ENCODE peak calls at places on chromosomes 5 and 9, in four cellular contexts. E is GM12878, K is Panc1, M is GM23338. O is an unnamed sample.

GRCh38 chr9:15253786-15254185 is 53.2 kb downstream of the TTC39B start:
- ATAC-seq in E (no peak), K (no peak), M (no peak), O (no peak)

GRCh38 chr5:159304961-159305595 is 25.2 kb downstream of the IL12B start:
- ATAC-seq in E (no peak), K (peak; percentile 38), M (no peak), O (no peak)

GRCh38 chr5:96742519-96742918 is 65.2 kb downstream of the ERAP1 start:
- ATAC-seq in E (no peak), K (no peak), M (peak; percentile 34), O (no peak)

GRCh38 chr5:79107020-79107796 is 4.4 kb upstream of the BHMT start:
- ATAC-seq in E (no peak), K (no peak), M (no peak), O (peak; percentile 22)

GRCh38 chr9:76654575-76654974 is 109.7 kb upstream of the PCA3 start:
- ATAC-seq in E (no peak), K (no peak), M (no peak), O (peak; percentile 82)

GRCh38 chr9:83986765-83987401 is 6.3 kb downstream of the RMI1 start:
- ATAC-seq in E (peak; percentile 12), K (no peak), M (peak; percentile 38), O (peak; percentile 88)

GRCh38 chr5:82597437-82597836 is 319.3 kb upstream of the RPS23 start:
- ATAC-seq in E (no peak), K (no peak), M (peak; percentile 93), O (no peak)

GRCh38 chr9:18747590-18747989 is 273.6 kb downstream of the ADAMTSL1 start:
- ATAC-seq in E (no peak), K (no peak), M (no peak), O (peak; percentile 47)

GRCh38 chr9:128022886-128023285 is 42.1 kb upstream of the EEIG1 start:
- ATAC-seq in E (no peak), K (peak; percentile 62), M (no peak), O (no peak)

GRCh38 chr9:72509053-72509452 is 12.4 kb upstream of the TMC1 start:
- ATAC-seq in E (peak; percentile 63), K (no peak), M (no peak), O (peak; percentile 48)

GRCh38 chr5:80184235-80185023 is 71.4 kb downstream of the SERINC5 start:
- ATAC-seq in E (no peak), K (peak; percentile 22), M (peak; percentile 80), O (no peak)

GRCh38 chr5:135705230-135705631 is 126.4 kb upstream of the CXCL14 start:
- ATAC-seq in E (no peak), K (no peak), M (no peak), O (no peak)

GRCh38 chr5:159049844-159050318 is 49.8 kb downstream of the EBF1 start:
- ATAC-seq in E (peak; percentile 1), K (peak; percentile 12), M (no peak), O (peak; percentile 42)

DNA sequence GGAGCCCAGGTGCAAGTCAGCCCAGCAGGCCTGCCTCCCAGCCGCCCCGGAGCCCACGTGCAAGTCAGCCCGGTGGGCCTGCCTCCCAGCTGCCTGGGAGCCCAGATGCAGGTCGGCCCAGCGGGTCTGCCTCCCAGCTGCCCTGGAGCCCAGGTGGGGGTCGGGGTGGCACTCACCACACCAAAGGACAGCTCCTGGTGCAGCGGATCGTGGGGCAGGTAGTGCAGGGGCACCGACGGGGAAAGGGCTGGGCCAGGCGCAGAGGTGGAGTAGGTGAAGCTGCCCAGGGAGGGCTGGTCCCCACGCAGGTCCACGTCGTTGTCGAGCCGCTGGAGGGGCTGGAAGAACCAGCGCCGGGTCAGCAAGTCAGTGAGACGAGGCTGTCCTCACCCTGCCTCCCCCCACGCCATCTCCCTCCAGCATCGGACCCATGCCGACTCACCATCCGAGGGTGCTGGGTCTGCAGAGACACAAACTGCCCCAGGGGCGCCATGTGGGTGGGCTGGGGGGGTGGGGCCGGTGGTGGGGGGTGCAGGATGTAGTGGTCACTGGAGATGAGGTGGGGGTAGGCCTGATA is 6.7 kb downstream of the RNF44 start:
- ATAC-seq in E (no peak), K (no peak), M (no peak), O (no peak)
- TF ChIP-seq POLR2AphosphoS5 in E (no peak), K (no peak), M (no peak), O (no peak)

DNA sequence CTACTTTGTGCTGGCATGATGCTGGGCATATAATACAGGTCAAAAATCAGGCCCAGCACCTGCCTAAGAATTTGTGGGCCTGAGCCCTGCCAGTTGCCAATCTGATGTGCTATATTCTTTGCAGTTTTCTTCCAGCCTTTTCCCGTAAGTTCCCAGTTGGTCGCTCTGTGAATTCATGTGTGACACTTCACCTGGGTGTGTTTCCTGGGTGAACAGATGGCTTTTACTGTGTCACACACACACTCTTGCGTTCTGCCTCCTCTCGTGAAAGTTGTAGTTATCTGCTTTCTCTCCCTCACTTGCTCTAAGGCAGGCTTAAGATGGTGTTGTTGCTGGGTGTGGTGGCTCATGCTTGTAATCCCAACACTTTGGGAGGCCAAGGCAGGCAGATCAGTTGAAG is 153.5 kb upstream of the DMRT1 start:
- ATAC-seq in E (no peak), K (no peak), M (no peak), O (no peak)
- H3K4me1 ChIP-seq in E (no peaks in the 10 kb centered on the region), K (no peaks in the 10 kb centered on the region), M (peaks cover 33% of the 10 kb centered on the region), O (peaks cover 76% of the 10 kb centered on the region)

DNA sequence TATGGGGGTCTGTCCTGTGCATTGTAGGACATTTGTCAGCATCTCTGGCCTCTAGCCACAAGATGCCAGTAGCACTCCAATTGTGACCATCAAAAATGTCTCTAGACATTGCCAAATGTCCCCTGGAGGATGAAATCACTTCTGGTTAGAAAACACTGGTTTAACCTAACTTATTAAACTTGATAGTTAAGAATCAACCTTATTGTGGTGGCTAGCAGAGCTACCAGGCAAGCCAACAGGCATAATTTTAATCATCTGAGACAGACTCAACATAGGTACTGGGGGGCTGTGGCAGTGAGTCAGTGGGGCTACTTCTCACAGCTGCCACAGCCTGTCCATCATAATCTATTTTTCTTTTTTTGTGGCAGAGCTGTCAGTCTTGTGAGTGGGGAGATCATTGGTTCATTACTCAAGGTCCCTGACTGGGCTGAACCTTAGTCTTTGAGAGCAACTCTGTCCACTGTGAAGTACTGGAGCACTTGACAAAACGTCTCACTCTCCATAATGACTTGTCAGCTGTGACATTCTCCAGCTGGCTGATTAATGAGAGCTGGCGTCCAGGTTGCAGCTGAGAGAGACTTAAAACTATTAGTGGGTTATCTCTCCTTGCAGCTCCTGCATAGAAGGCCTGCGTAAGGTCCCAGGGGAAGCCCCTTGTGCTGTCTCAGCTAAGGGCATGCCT is 107.9 kb downstream of the DCP2 start:
- ATAC-seq in E (peak; percentile 61), K (no peak), M (no peak), O (no peak)
- TF ChIP-seq POLR2AphosphoS5 in E (no peak), K (no peak), M (no peak), O (no peak)

GRCh38 chr9:111961575-111961974 is 65.0 kb downstream of the UGCG start:
- ATAC-seq in E (no peak), K (peak; percentile 54), M (no peak), O (no peak)
- H3K4me1 ChIP-seq in E (peaks cover 21% of the 10 kb centered on the region), K (peaks cover 35% of the 10 kb centered on the region), M (no peaks in the 10 kb centered on the region), O (peaks cover 9% of the 10 kb centered on the region)

DNA sequence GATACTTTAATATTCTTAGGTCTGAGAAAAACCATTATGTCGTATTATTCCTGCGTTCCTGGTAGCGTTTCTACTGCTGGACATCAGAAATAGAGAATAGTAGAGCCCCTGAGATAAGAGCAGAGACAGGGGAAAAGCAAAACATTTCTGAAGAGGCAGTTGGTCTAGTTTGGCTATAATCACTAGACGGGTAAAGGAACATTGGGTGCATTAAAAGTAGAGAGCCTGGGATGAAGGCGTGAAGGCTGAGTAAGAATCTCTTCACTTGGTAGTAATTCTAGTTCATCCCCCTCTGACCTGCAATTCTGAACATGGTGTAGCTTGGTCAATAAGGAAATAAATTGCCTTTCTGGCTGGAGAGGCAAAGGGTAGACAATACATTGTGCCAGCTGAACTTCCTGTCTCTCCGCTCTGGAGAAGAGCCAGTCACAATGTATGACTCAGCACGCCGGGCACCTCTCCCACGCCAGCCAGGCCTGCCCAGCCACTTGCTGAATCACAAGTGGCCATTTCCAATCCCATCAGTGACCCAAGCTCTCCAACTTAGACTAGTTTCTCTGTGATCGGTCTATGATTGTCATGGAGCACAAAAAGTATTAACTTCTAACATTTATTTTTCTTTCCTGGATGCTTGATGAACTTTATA is 75.4 kb downstream of the STK32A start:
- ATAC-seq in E (no peak), K (peak; percentile 97), M (peak; percentile 66), O (peak; percentile 82)
- TF ChIP-seq POLR2AphosphoS5 in E (no peak), K (no peak), M (no peak), O (peak; percentile 31)

GRCh38 chr9:70058569-70059161 is 15.0 kb downstream of the MAMDC2 start:
- ATAC-seq in E (no peak), K (no peak), M (no peak), O (peak; percentile 42)

GRCh38 chr9:70054546-70054945 is 10.9 kb downstream of the MAMDC2 start:
- ATAC-seq in E (no peak), K (no peak), M (no peak), O (no peak)

GRCh38 chr9:70053864-70054263 is 10.2 kb downstream of the MAMDC2 start:
- ATAC-seq in E (no peak), K (no peak), M (no peak), O (no peak)

GRCh38 chr9:70055867-70056266 is 12.2 kb downstream of the MAMDC2 start:
- ATAC-seq in E (no peak), K (no peak), M (no peak), O (no peak)

GRCh38 chr9:70056545-70056944 is 12.9 kb downstream of the MAMDC2 start:
- ATAC-seq in E (no peak), K (no peak), M (no peak), O (no peak)
- H3K4me1 ChIP-seq in E (no peaks in the 10 kb centered on the region), K (no peaks in the 10 kb centered on the region), M (peaks cover 17% of the 10 kb centered on the region), O (peaks cover 88% of the 10 kb centered on the region)

GRCh38 chr5:151212361-151212899 is 11.5 kb downstream of the CCDC69 start:
- ATAC-seq in E (peak; percentile 14), K (no peak), M (no peak), O (no peak)

GRCh38 chr5:151216781-151217180 is 7.1 kb downstream of the CCDC69 start:
- ATAC-seq in E (no peak), K (no peak), M (no peak), O (no peak)

GRCh38 chr5:151215546-151215880 is 8.4 kb downstream of the CCDC69 start:
- ATAC-seq in E (no peak), K (no peak), M (no peak), O (no peak)

GRCh38 chr5:151213803-151214613 is 9.9 kb downstream of the CCDC69 start:
- ATAC-seq in E (peak; percentile 83), K (peak; percentile 46), M (peak; percentile 98), O (peak; percentile 95)

DNA sequence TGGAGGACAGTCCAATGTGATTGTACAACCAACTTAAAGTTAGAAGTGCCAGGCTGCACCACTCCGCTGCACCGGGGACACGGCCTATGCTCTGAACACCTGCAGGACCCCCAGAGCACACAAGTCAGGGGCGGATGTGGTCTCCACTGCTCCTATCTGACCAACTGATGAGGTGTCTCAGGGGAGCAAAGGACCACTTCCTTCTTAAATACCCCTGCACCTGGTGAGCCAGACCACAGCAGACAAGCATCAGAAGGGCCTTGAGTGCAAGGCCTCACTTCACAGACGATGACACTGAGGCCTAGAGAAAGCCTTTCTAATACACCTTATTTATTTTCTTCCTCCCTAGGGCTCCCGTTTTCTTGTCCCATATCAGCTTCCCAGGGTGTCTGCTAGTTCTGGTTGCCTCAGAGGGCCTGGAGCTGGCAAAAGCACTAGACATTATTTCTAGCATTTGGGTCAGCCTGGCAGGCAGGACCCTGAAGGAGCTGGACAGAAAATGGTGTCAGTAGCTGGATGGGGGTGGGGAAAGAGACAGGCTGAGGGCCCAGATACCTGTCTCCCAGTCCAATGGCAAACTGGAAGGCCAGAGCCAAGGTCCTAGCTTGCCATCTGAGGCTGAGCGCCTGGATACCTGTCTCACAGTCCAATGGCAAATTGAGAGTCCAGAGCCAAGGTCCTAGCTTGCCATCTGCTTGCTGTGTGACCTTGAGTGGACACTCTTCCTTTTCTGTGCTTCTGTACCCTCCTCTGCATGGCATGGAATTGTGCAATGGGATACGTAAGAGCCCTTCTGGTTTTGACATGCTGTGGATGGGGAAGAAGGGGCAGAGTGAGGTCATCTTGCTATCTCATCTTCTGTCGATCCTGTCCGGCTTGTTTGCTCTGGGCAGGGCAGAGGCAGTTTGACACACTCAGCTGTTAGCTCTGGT is 9.0 kb downstream of the CCDC69 start:
- ATAC-seq in E (peak; percentile 53), K (no peak), M (no peak), O (peak; percentile 8)
- TF ChIP-seq POLR2AphosphoS5 in E (no peak), K (no peak), M (no peak), O (no peak)

O was measured in gastroesophageal sphincter.